ENCODE peak calls at places on chromosomes 11 and 22, in six cellular contexts. One of them, this sample, is unnamed.
A peak's percentile ranks its signal among the peaks of the same experiment; 100 is the strongest.

GRCh38 chr11:27839226-27839913 is 139.1 kb upstream of the BDNF start:
- DNase-seq in GM12878: no peak
- DNase-seq in H1: no peak
- DNase-seq in SK-N-SH: no peak
- DNase-seq in HL-60: no peak
- DNase-seq in HepG2: peak; percentile 5
- DNase-seq in this sample: no peak

GRCh38 chr11:70077411-70078094 is 564 bp upstream of the ANO1 start:
- DNase-seq in GM12878: no peak
- DNase-seq in H1: no peak
- DNase-seq in SK-N-SH: no peak
- DNase-seq in HL-60: no peak
- DNase-seq in HepG2: no peak
- DNase-seq in this sample: no peak

GRCh38 chr11:14974021-14974698 is 2.0 kb upstream of the CALCA start:
- DNase-seq in GM12878: no peak
- DNase-seq in H1: no peak
- DNase-seq in SK-N-SH: peak; percentile 68
- DNase-seq in HL-60: no peak
- DNase-seq in HepG2: no peak
- DNase-seq in this sample: no peak

GRCh38 chr22:23179381-23180294 is 671 bp upstream of the BCR start:
- DNase-seq in GM12878: no peak
- DNase-seq in H1: no peak
- DNase-seq in SK-N-SH: no peak
- DNase-seq in HL-60: no peak
- DNase-seq in HepG2: no peak
- DNase-seq in this sample: peak; percentile 81

GRCh38 chr11:8298801-8299786 is 35.4 kb upstream of the LMO1 start:
- DNase-seq in GM12878: no peak
- DNase-seq in H1: no peak
- DNase-seq in SK-N-SH: no peak
- DNase-seq in HL-60: no peak
- DNase-seq in HepG2: no peak
- DNase-seq in this sample: no peak

GRCh38 chr11:126113963-126114362 is 51.3 kb upstream of the CDON start:
- DNase-seq in GM12878: no peak
- DNase-seq in H1: no peak
- DNase-seq in SK-N-SH: no peak
- DNase-seq in HL-60: no peak
- DNase-seq in HepG2: no peak
- DNase-seq in this sample: no peak

GRCh38 chr11:44630511-44631210 is 65.2 kb downstream of the CD82 start:
- DNase-seq in GM12878: no peak
- DNase-seq in H1: no peak
- DNase-seq in SK-N-SH: no peak
- DNase-seq in HL-60: no peak
- DNase-seq in HepG2: no peak
- DNase-seq in this sample: no peak

GRCh38 chr11:119717839-119718534 is 11.0 kb downstream of the NECTIN1 start:
- DNase-seq in GM12878: no peak
- DNase-seq in H1: no peak
- DNase-seq in SK-N-SH: peak; percentile 60
- DNase-seq in HL-60: no peak
- DNase-seq in HepG2: peak; percentile 13
- DNase-seq in this sample: no peak

GRCh38 chr22:37472418-37473006 is 13.7 kb downstream of the MFNG start:
- DNase-seq in GM12878: no peak
- DNase-seq in H1: no peak
- DNase-seq in SK-N-SH: peak; percentile 75
- DNase-seq in HL-60: no peak
- DNase-seq in HepG2: peak; percentile 46
- DNase-seq in this sample: peak; percentile 38

GRCh38 chr11:118918686-118919280 is 6.9 kb downstream of the BCL9L start:
- DNase-seq in GM12878: no peak
- DNase-seq in H1: no peak
- DNase-seq in SK-N-SH: no peak
- DNase-seq in HL-60: no peak
- DNase-seq in HepG2: no peak
- DNase-seq in this sample: no peak

GRCh38 chr22:19044381-19044780 is 77.8 kb downstream of the DGCR2 start:
- DNase-seq in GM12878: no peak
- DNase-seq in H1: no peak
- DNase-seq in SK-N-SH: no peak
- DNase-seq in HL-60: no peak
- DNase-seq in HepG2: no peak
- DNase-seq in this sample: no peak

GRCh38 chr11:111759778-111760407 is 6.3 kb downstream of the PPP2R1B start:
- DNase-seq in GM12878: no peak
- DNase-seq in H1: no peak
- DNase-seq in SK-N-SH: no peak
- DNase-seq in HL-60: no peak
- DNase-seq in HepG2: no peak
- DNase-seq in this sample: no peak

GRCh38 chr11:32029721-32030120 is 61.2 kb upstream of the RCN1 start:
- DNase-seq in GM12878: no peak
- DNase-seq in H1: no peak
- DNase-seq in SK-N-SH: no peak
- DNase-seq in HL-60: no peak
- DNase-seq in HepG2: no peak
- DNase-seq in this sample: no peak

GRCh38 chr11:116913000-116913399 is 75.6 kb upstream of the APOA1 start:
- DNase-seq in GM12878: no peak
- DNase-seq in H1: no peak
- DNase-seq in SK-N-SH: no peak
- DNase-seq in HL-60: peak; percentile 35
- DNase-seq in HepG2: no peak
- DNase-seq in this sample: no peak

GRCh38 chr11:33005175-33005574 is 10.5 kb upstream of the DEPDC7 start:
- DNase-seq in GM12878: no peak
- DNase-seq in H1: no peak
- DNase-seq in SK-N-SH: no peak
- DNase-seq in HL-60: no peak
- DNase-seq in HepG2: no peak
- DNase-seq in this sample: no peak

GRCh38 chr22:48951836-48952235 is 875.8 kb downstream of the BRD1 start:
- DNase-seq in GM12878: no peak
- DNase-seq in H1: no peak
- DNase-seq in SK-N-SH: no peak
- DNase-seq in HL-60: no peak
- DNase-seq in HepG2: no peak
- DNase-seq in this sample: no peak

GRCh38 chr11:105219269-105219668 is 79.7 kb upstream of the CARD18 start:
- DNase-seq in GM12878: no peak
- DNase-seq in H1: peak; percentile 3
- DNase-seq in SK-N-SH: no peak
- DNase-seq in HL-60: no peak
- DNase-seq in HepG2: no peak
- DNase-seq in this sample: no peak

GRCh38 chr11:129440028-129440630 is 64.5 kb downstream of the BARX2 start:
- DNase-seq in GM12878: no peak
- DNase-seq in H1: peak; percentile 39
- DNase-seq in SK-N-SH: no peak
- DNase-seq in HL-60: no peak
- DNase-seq in HepG2: peak; percentile 26
- DNase-seq in this sample: no peak

GRCh38 chr22:35900483-35901168 is 128.0 kb downstream of the RBFOX2 start:
- DNase-seq in GM12878: no peak
- DNase-seq in H1: no peak
- DNase-seq in SK-N-SH: no peak
- DNase-seq in HL-60: no peak
- DNase-seq in HepG2: no peak
- DNase-seq in this sample: no peak

GRCh38 chr11:118241191-118242098 is 10.7 kb downstream of the MPZL3 start:
- DNase-seq in GM12878: no peak
- DNase-seq in H1: no peak
- DNase-seq in SK-N-SH: no peak
- DNase-seq in HL-60: peak; percentile 69
- DNase-seq in HepG2: peak; percentile 39
- DNase-seq in this sample: peak; percentile 38

GRCh38 chr22:43826142-43827093 is 14.3 kb upstream of the EFCAB6 start:
- DNase-seq in GM12878: no peak
- DNase-seq in H1: no peak
- DNase-seq in SK-N-SH: no peak
- DNase-seq in HL-60: no peak
- DNase-seq in HepG2: no peak
- DNase-seq in this sample: no peak

GRCh38 chr11:116112031-116112935 is 608.1 kb upstream of the CADM1 start:
- DNase-seq in GM12878: no peak
- DNase-seq in H1: no peak
- DNase-seq in SK-N-SH: no peak
- DNase-seq in HL-60: no peak
- DNase-seq in HepG2: no peak
- DNase-seq in this sample: no peak

GRCh38 chr11:78138694-78139421 is 568 bp downstream of the ALG8 start:
- DNase-seq in GM12878: peak; percentile 21
- DNase-seq in H1: no peak
- DNase-seq in SK-N-SH: peak; percentile 44
- DNase-seq in HL-60: peak; percentile 64
- DNase-seq in HepG2: no peak
- DNase-seq in this sample: peak; percentile 63

GRCh38 chr22:47933226-47933625 is 1170.8 kb downstream of the TBC1D22A start:
- DNase-seq in GM12878: no peak
- DNase-seq in H1: no peak
- DNase-seq in SK-N-SH: no peak
- DNase-seq in HL-60: no peak
- DNase-seq in HepG2: no peak
- DNase-seq in this sample: no peak

GRCh38 chr11:116842909-116843308 is 5.5 kb upstream of the APOA1 start:
- DNase-seq in GM12878: no peak
- DNase-seq in H1: no peak
- DNase-seq in SK-N-SH: no peak
- DNase-seq in HL-60: no peak
- DNase-seq in HepG2: no peak
- DNase-seq in this sample: no peak

GRCh38 chr22:40637181-40638150 is 947 bp upstream of the MRTFA start:
- DNase-seq in GM12878: no peak
- DNase-seq in H1: no peak
- DNase-seq in SK-N-SH: no peak
- DNase-seq in HL-60: peak; percentile 94
- DNase-seq in HepG2: no peak
- DNase-seq in this sample: no peak

GRCh38 chr22:19808873-19809478 is 45.7 kb downstream of the GNB1L start:
- DNase-seq in GM12878: no peak
- DNase-seq in H1: no peak
- DNase-seq in SK-N-SH: no peak
- DNase-seq in HL-60: no peak
- DNase-seq in HepG2: no peak
- DNase-seq in this sample: no peak

GRCh38 chr11:6245536-6245935 is 6.6 kb downstream of the CNGA4 start:
- DNase-seq in GM12878: no peak
- DNase-seq in H1: no peak
- DNase-seq in SK-N-SH: no peak
- DNase-seq in HL-60: no peak
- DNase-seq in HepG2: no peak
- DNase-seq in this sample: no peak

GRCh38 chr11:2807801-2808241 is 77.8 kb downstream of the CDKN1C start:
- DNase-seq in GM12878: no peak
- DNase-seq in H1: no peak
- DNase-seq in SK-N-SH: no peak
- DNase-seq in HL-60: no peak
- DNase-seq in HepG2: no peak
- DNase-seq in this sample: no peak

GRCh38 chr11:98940913-98941312 is 79.8 kb upstream of the CNTN5 start:
- DNase-seq in GM12878: no peak
- DNase-seq in H1: peak; percentile 3
- DNase-seq in SK-N-SH: no peak
- DNase-seq in HL-60: no peak
- DNase-seq in HepG2: no peak
- DNase-seq in this sample: no peak

GRCh38 chr11:95592455-95592854 is 197.1 kb downstream of the FAM76B start:
- DNase-seq in GM12878: no peak
- DNase-seq in H1: no peak
- DNase-seq in SK-N-SH: no peak
- DNase-seq in HL-60: no peak
- DNase-seq in HepG2: no peak
- DNase-seq in this sample: no peak

DNA sequence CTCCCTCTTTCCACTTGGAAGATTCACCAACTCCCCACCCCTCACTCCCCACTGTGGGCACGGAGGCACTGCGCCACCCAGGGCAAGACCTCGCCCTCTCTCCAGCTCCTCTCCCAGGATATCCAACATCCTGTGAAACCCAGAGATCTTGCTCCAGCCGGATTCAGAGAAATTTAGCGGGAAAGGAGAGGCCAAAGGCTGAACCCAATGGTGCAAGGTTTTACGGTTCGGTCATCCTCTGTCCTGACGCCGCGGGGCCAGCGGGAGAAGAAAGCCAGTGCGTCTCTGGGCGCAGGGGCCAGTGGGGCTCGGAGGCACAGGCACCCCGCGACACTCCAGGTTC is 394 bp upstream of the CD44 start:
- DNase-seq in GM12878: no peak
- DNase-seq in H1: no peak
- DNase-seq in SK-N-SH: no peak
- DNase-seq in HL-60: no peak
- DNase-seq in HepG2: no peak
- DNase-seq in this sample: no peak
- TF ChIP-seq GABPA in GM12878: no peak
- TF ChIP-seq GABPA in H1: no peak
- TF ChIP-seq GABPA in SK-N-SH: no peak
- TF ChIP-seq GABPA in HL-60: no peak
- TF ChIP-seq GABPA in HepG2: no peak
- TF ChIP-seq GABPA in this sample: no peak

GRCh38 chr11:130964393-130964792 is 48.1 kb upstream of the SNX19 start:
- DNase-seq in GM12878: no peak
- DNase-seq in H1: no peak
- DNase-seq in SK-N-SH: no peak
- DNase-seq in HL-60: no peak
- DNase-seq in HepG2: no peak
- DNase-seq in this sample: no peak
- TF ChIP-seq GABPA in GM12878: no peak
- TF ChIP-seq GABPA in H1: no peak
- TF ChIP-seq GABPA in SK-N-SH: no peak
- TF ChIP-seq GABPA in HL-60: no peak
- TF ChIP-seq GABPA in HepG2: no peak
- TF ChIP-seq GABPA in this sample: no peak

GRCh38 chr11:72996959-72997358 is 145.2 kb downstream of the FCHSD2 start:
- DNase-seq in GM12878: no peak
- DNase-seq in H1: no peak
- DNase-seq in SK-N-SH: no peak
- DNase-seq in HL-60: no peak
- DNase-seq in HepG2: no peak
- DNase-seq in this sample: no peak

GRCh38 chr11:73004088-73004487 is 138.0 kb downstream of the FCHSD2 start:
- DNase-seq in GM12878: no peak
- DNase-seq in H1: no peak
- DNase-seq in SK-N-SH: no peak
- DNase-seq in HL-60: no peak
- DNase-seq in HepG2: no peak
- DNase-seq in this sample: no peak

GRCh38 chr11:73003083-73003482 is 139.0 kb downstream of the FCHSD2 start:
- DNase-seq in GM12878: peak; percentile 27
- DNase-seq in H1: no peak
- DNase-seq in SK-N-SH: no peak
- DNase-seq in HL-60: no peak
- DNase-seq in HepG2: no peak
- DNase-seq in this sample: no peak

GRCh38 chr11:73001615-73002014 is 140.5 kb downstream of the FCHSD2 start:
- DNase-seq in GM12878: no peak
- DNase-seq in H1: no peak
- DNase-seq in SK-N-SH: no peak
- DNase-seq in HL-60: no peak
- DNase-seq in HepG2: no peak
- DNase-seq in this sample: no peak
- TF ChIP-seq GABPA in GM12878: no peak
- TF ChIP-seq GABPA in H1: no peak
- TF ChIP-seq GABPA in SK-N-SH: no peak
- TF ChIP-seq GABPA in HL-60: no peak
- TF ChIP-seq GABPA in HepG2: no peak
- TF ChIP-seq GABPA in this sample: no peak

GRCh38 chr11:60991457-60991856 is 20.0 kb downstream of the CD6 start:
- DNase-seq in GM12878: no peak
- DNase-seq in H1: no peak
- DNase-seq in SK-N-SH: no peak
- DNase-seq in HL-60: no peak
- DNase-seq in HepG2: no peak
- DNase-seq in this sample: no peak
- TF ChIP-seq GABPA in GM12878: no peak
- TF ChIP-seq GABPA in H1: no peak
- TF ChIP-seq GABPA in SK-N-SH: no peak
- TF ChIP-seq GABPA in HL-60: no peak
- TF ChIP-seq GABPA in HepG2: no peak
- TF ChIP-seq GABPA in this sample: no peak